ENCODE peak calls at places on chromosomes 13 and 19, in six cellular contexts. G is IMR-90, U is spleen, O is tibial nerve, X is body of pancreas, F is uterus. H is an unnamed sample.

GRCh38 chr13:109833071-109833470 is 46.7 kb upstream of the IRS2 start:
- DNase-seq in G (no peak), U (no peak), O (no peak), X (no peak), F (no peak), H (no peak)

GRCh38 chr19:47111682-47112165 is 1.9 kb downstream of the ZC3H4 start:
- DNase-seq in G (no peak), U (no peak), O (no peak), X (no peak), F (no peak), H (no peak)

GRCh38 chr19:12365372-12366162 is at the start of gene ZNF442:
- DNase-seq in G (peak; percentile 93), U (peak; percentile 95), O (peak; percentile 99), X (peak; percentile 95), F (peak; percentile 94), H (peak; percentile 95)

GRCh38 chr13:94214979-94215378 is 264.5 kb downstream of the DCT start:
- DNase-seq in G (no peak), U (no peak), O (no peak), X (no peak), F (no peak), H (no peak)

GRCh38 chr19:35031072-35031881 is 1.0 kb downstream of the SCN1B start:
- DNase-seq in G (peak; percentile 18), U (no peak), O (no peak), X (no peak), F (peak; percentile 49), H (peak; percentile 71)

GRCh38 chr13:44426461-44426860 is 52.8 kb downstream of the SERP2 start:
- DNase-seq in G (no peak), U (no peak), O (no peak), X (no peak), F (no peak), H (no peak)

GRCh38 chr13:100604909-100605308 is 16.3 kb upstream of the GGACT start:
- DNase-seq in G (no peak), U (no peak), O (no peak), X (no peak), F (no peak), H (no peak)

GRCh38 chr19:46967578-46968018 is 52.0 kb upstream of the NPAS1 start:
- DNase-seq in G (no peak), U (no peak), O (peak; percentile 60), X (no peak), F (peak; percentile 39), H (peak; percentile 83)

GRCh38 chr13:79225487-79226232 is 180.4 kb downstream of the RBM26 start:
- DNase-seq in G (no peak), U (no peak), O (no peak), X (no peak), F (no peak), H (no peak)

GRCh38 chr13:75135325-75135825 is 346.6 kb downstream of the TBC1D4 start:
- DNase-seq in G (peak; percentile 93), U (no peak), O (no peak), X (no peak), F (no peak), H (no peak)

GRCh38 chr13:71866173-71867091 is 572 bp downstream of the DACH1 start:
- DNase-seq in G (no peak), U (peak; percentile 88), O (no peak), X (peak; percentile 38), F (peak; percentile 27), H (no peak)

GRCh38 chr13:23668557-23668956 is 98.3 kb downstream of the TNFRSF19 start:
- DNase-seq in G (no peak), U (no peak), O (no peak), X (no peak), F (no peak), H (no peak)

GRCh38 chr19:46726551-46726950 is 9.6 kb upstream of the PRKD2 start:
- DNase-seq in G (no peak), U (no peak), O (no peak), X (no peak), F (no peak), H (no peak)

GRCh38 chr19:14434157-14434501 is 1.0 kb downstream of the PKN1 start:
- DNase-seq in G (no peak), U (peak; percentile 85), O (no peak), X (peak; percentile 19), F (no peak), H (peak; percentile 15)

GRCh38 chr19:1090731-1091543 is 4.2 kb downstream of the POLR2E start:
- DNase-seq in G (no peak), U (no peak), O (no peak), X (no peak), F (no peak), H (no peak)

GRCh38 chr13:110627351-110627750 is 12.0 kb downstream of the NAXD start:
- DNase-seq in G (no peak), U (no peak), O (no peak), X (no peak), F (no peak), H (no peak)

GRCh38 chr19:19145281-19145999 is 7.2 kb upstream of the TMEM161A start:
- DNase-seq in G (no peak), U (peak; percentile 79), O (no peak), X (no peak), F (no peak), H (no peak)
- TF ChIP-seq CTCF in G (no peak), U (no peak), O (no peak), X (no peak), F (no peak), H (no peak)

GRCh38 chr19:22919946-22920345 is 83.0 kb downstream of the ZNF728 start:
- DNase-seq in G (no peak), U (no peak), O (no peak), X (no peak), F (no peak), H (no peak)
- TF ChIP-seq POLR2A in G (no peak), U (no peak), O (no peak), X (no peak), F (no peak), H (no peak)

GRCh38 chr13:84658881-84659661 is 776.8 kb upstream of the SLITRK1 start:
- DNase-seq in G (peak; percentile 21), U (no peak), O (no peak), X (no peak), F (no peak), H (no peak)

GRCh38 chr13:84661718-84662117 is 779.4 kb upstream of the SLITRK1 start:
- DNase-seq in G (peak; percentile 5), U (no peak), O (no peak), X (no peak), F (no peak), H (no peak)

DNA sequence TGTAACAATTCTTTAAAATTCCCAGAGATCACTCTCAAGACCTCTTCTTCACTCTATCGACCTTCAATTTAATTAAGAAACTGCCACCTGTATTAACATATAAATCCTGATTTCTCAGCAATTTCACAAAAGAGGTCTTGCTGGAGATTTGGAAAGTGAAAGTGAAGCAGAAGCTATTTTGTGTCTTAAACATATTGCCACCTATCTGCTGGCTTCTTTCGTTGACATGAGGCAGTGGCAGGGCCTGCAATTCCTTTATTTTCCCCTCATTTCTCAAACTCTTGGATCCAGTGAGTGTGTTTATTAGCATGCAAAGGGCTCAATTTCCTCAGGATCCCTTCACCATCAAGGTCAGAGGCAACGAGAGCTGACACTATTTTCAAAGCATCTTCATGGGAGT is 780.2 kb upstream of the SLITRK1 start:
- DNase-seq in G (no peak), U (no peak), O (no peak), X (no peak), F (no peak), H (no peak)
- TF ChIP-seq CTCF in G (no peak), U (no peak), O (no peak), X (no peak), F (no peak), H (no peak)

GRCh38 chr19:6464070-6464873 is at the start of gene CRB3:
- DNase-seq in G (no peak), U (peak; percentile 83), O (no peak), X (peak; percentile 97), F (no peak), H (no peak)
- TF ChIP-seq POLR2A in G (no peak), U (no peak), O (no peak), X (peak; percentile 83), F (peak; percentile 49), H (no peak)

DNA sequence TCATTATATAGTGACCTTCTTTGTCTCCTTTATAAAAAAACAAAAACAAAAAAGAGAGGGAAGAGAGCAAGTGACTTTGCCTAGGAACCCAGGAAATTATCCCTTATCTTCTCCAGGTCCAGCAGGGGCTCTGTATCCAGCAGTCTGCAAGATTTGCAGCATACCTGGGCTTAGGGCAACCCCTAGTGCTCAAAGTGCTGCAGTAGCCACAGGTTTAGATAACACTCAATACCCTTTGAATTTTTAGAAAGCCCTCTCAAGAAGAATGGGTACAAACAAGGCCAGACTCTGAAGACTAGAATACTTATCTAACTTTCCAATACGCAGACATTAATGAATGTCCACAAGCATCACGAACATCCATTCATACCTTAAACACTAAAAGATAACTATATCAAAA is 43.2 kb downstream of the CCNA1 start:
- DNase-seq in G (no peak), U (no peak), O (no peak), X (no peak), F (no peak), H (no peak)
- TF ChIP-seq CTCF in G (peak; percentile 3), U (no peak), O (no peak), X (no peak), F (no peak), H (no peak)

DNA sequence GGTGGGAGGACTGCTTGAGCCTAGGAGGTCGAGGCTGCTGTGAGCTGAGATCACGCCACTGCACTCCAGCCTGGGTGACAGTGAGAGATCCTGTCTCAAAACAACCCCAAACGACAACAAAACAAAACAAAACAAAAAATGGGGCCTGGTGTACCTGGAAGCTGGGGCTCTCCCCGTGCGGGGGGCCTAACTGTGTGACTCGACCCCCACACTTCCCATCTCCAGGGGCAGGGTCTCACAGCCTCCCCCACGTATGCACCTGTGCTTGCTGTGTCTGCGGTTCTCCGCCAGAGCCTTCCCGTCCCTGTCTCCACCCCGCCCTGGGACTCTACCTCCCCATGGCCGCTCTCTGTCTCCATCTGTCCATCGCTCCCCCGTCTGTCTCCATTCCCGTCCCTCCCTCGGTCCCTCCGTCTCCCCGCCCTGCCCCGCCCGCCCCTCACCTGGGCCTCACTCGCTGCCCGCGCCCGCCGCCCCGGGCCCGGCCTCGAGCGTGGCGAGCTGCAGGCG is 758 bp downstream of the TMEM238 start:
- DNase-seq in G (no peak), U (peak; percentile 80), O (no peak), X (peak; percentile 29), F (no peak), H (no peak)
- TF ChIP-seq POLR2A in G (no peak), U (no peak), O (no peak), X (no peak), F (no peak), H (no peak)

GRCh38 chr13:46992383-46992952 is 95.6 kb upstream of the HTR2A start:
- DNase-seq in G (no peak), U (no peak), O (no peak), X (no peak), F (no peak), H (no peak)
- TF ChIP-seq CTCF in G (peak; percentile 25), U (no peak), O (no peak), X (no peak), F (no peak), H (no peak)

H was measured in gastrocnemius medialis.